ENCODE peak calls at places on chromosomes 5 and 9, in four cellular contexts. One of them, this sample, is unnamed.
A peak's percentile ranks its signal among the peaks of the same experiment; 100 is the strongest.

GRCh38 chr5:156169495-156169894 is 157.5 kb upstream of the SGCD start:
- DNase-seq in H9: no peak
- DNase-seq in H1: no peak
- DNase-seq in neuronal stem cell: no peak
- DNase-seq in this sample: peak; percentile 15

GRCh38 chr5:132251220-132251725 is 6.2 kb upstream of the PDLIM4 start:
- DNase-seq in H9: peak; percentile 26
- DNase-seq in neuronal stem cell: no peak
- DNase-seq in H1: no peak
- DNase-seq in this sample: no peak

GRCh38 chr5:151686673-151687378 is at the start of gene SPARC:
- DNase-seq in neuronal stem cell: peak; percentile 74
- DNase-seq in H1: peak; percentile 56
- DNase-seq in H9: peak; percentile 90
- DNase-seq in this sample: peak; percentile 98

GRCh38 chr9:96230002-96230401 is 72.0 kb downstream of the HSD17B3 start:
- DNase-seq in H1: no peak
- DNase-seq in H9: no peak
- DNase-seq in neuronal stem cell: no peak
- DNase-seq in this sample: no peak

GRCh38 chr5:122162100-122162499 is 32.8 kb downstream of the ZNF474 start:
- DNase-seq in H1: no peak
- DNase-seq in neuronal stem cell: no peak
- DNase-seq in H9: no peak
- DNase-seq in this sample: no peak

GRCh38 chr5:172637122-172637580 is 3.9 kb upstream of the NEURL1B start:
- DNase-seq in H9: no peak
- DNase-seq in neuronal stem cell: no peak
- DNase-seq in H1: no peak
- DNase-seq in this sample: no peak

GRCh38 chr9:136764301-136764891 is at the start of gene LCN15:
- DNase-seq in H9: peak; percentile 36
- DNase-seq in neuronal stem cell: no peak
- DNase-seq in H1: no peak
- DNase-seq in this sample: no peak

GRCh38 chr5:149366169-149366750 is 8.4 kb downstream of the PCYOX1L start:
- DNase-seq in neuronal stem cell: no peak
- DNase-seq in H9: no peak
- DNase-seq in H1: no peak
- DNase-seq in this sample: no peak

GRCh38 chr9:125867752-125868400 is 120.7 kb downstream of the PBX3 start:
- DNase-seq in neuronal stem cell: no peak
- DNase-seq in H1: no peak
- DNase-seq in H9: no peak
- DNase-seq in this sample: no peak

GRCh38 chr9:4084440-4084818 is 215.4 kb downstream of the GLIS3 start:
- DNase-seq in H9: no peak
- DNase-seq in neuronal stem cell: no peak
- DNase-seq in H1: no peak
- DNase-seq in this sample: peak; percentile 95

GRCh38 chr9:136594492-136594891 is 48.6 kb upstream of the NOTCH1 start:
- DNase-seq in neuronal stem cell: no peak
- DNase-seq in H1: no peak
- DNase-seq in H9: no peak
- DNase-seq in this sample: no peak

GRCh38 chr9:35814106-35814840 is 569 bp downstream of the HINT2 start:
- DNase-seq in H1: no peak
- DNase-seq in H9: peak; percentile 85
- DNase-seq in neuronal stem cell: peak; percentile 67
- DNase-seq in this sample: peak; percentile 75

GRCh38 chr5:171520300-171521170 is 101.1 kb downstream of the FGF18 start:
- DNase-seq in H1: peak; percentile 49
- DNase-seq in neuronal stem cell: peak; percentile 42
- DNase-seq in H9: peak; percentile 90
- DNase-seq in this sample: peak; percentile 34

GRCh38 chr9:104725014-104725413 is 22.5 kb upstream of the NIPSNAP3A start:
- DNase-seq in H1: no peak
- DNase-seq in neuronal stem cell: no peak
- DNase-seq in H9: no peak
- DNase-seq in this sample: no peak

GRCh38 chr5:83848928-83849327 is 128.3 kb upstream of the HAPLN1 start:
- DNase-seq in neuronal stem cell: no peak
- DNase-seq in H1: no peak
- DNase-seq in H9: no peak
- DNase-seq in this sample: no peak

GRCh38 chr9:70399141-70399540 is 15.3 kb downstream of the KLF9 start:
- DNase-seq in neuronal stem cell: no peak
- DNase-seq in H1: no peak
- DNase-seq in H9: no peak
- DNase-seq in this sample: no peak

GRCh38 chr5:87300744-87301143 is 33.1 kb downstream of the RASA1 start:
- DNase-seq in H9: no peak
- DNase-seq in H1: no peak
- DNase-seq in neuronal stem cell: no peak
- DNase-seq in this sample: peak; percentile 94

GRCh38 chr5:6166698-6167394 is 211.5 kb downstream of the MED10 start:
- DNase-seq in H9: no peak
- DNase-seq in H1: no peak
- DNase-seq in neuronal stem cell: no peak
- DNase-seq in this sample: no peak

GRCh38 chr5:151825445-151825844 is 53.7 kb downstream of the G3BP1 start:
- DNase-seq in H9: peak; percentile 54
- DNase-seq in neuronal stem cell: peak; percentile 71
- DNase-seq in H1: peak; percentile 13
- DNase-seq in this sample: peak; percentile 65

GRCh38 chr5:109347252-109347888 is 62.4 kb downstream of the PJA2 start:
- DNase-seq in H9: no peak
- DNase-seq in neuronal stem cell: no peak
- DNase-seq in H1: no peak
- DNase-seq in this sample: no peak

GRCh38 chr5:62533597-62533996 is 45.0 kb upstream of the LRRC70 start:
- DNase-seq in H1: no peak
- DNase-seq in H9: no peak
- DNase-seq in neuronal stem cell: no peak
- DNase-seq in this sample: no peak

GRCh38 chr5:35816881-35817521 is 39.7 kb upstream of the IL7R start:
- DNase-seq in neuronal stem cell: no peak
- DNase-seq in H1: no peak
- DNase-seq in H9: no peak
- DNase-seq in this sample: no peak

GRCh38 chr9:96219615-96220257 is 82.2 kb downstream of the HSD17B3 start:
- DNase-seq in H9: peak; percentile 70
- DNase-seq in neuronal stem cell: no peak
- DNase-seq in H1: no peak
- DNase-seq in this sample: no peak

GRCh38 chr5:55134053-55134722 is 25.8 kb upstream of the GPX8 start:
- DNase-seq in neuronal stem cell: no peak
- DNase-seq in H9: no peak
- DNase-seq in H1: no peak
- DNase-seq in this sample: no peak

GRCh38 chr5:5037674-5038073 is 102.5 kb upstream of the ADAMTS16 start:
- DNase-seq in neuronal stem cell: no peak
- DNase-seq in H1: no peak
- DNase-seq in H9: no peak
- DNase-seq in this sample: no peak

GRCh38 chr5:66440202-66440680 is 156.0 kb upstream of the MAST4 start:
- DNase-seq in H9: no peak
- DNase-seq in neuronal stem cell: no peak
- DNase-seq in H1: no peak
- DNase-seq in this sample: peak; percentile 37

DNA sequence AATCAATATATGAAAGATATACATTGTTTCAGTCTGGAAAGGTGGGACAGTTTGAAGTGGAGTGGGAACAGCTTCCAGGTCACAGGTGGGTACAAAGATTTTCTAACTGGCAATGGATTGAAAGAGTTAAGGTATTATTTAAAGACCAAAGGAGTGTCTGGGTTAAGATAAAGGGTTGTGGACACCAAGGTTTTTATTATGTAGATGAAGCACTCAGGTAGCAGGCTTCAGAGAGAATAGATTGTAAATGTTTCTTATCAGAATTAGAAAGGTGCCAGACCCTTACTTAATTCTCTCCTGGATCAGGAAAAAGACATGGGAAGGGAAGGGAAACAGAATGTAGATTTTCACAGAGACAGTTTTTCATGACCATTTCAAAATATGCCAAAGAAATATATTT is 1174.8 kb downstream of the MAT2B start:
- DNase-seq in H1: no peak
- DNase-seq in neuronal stem cell: no peak
- DNase-seq in H9: peak; percentile 24
- DNase-seq in this sample: no peak
- H2BK12ac ChIP-seq in H1: no peak overlapping the region
- H2BK12ac ChIP-seq in neuronal stem cell: no peak overlapping the region
- H2BK12ac ChIP-seq in H9: no peak overlapping the region
- H2BK12ac ChIP-seq in this sample: no peak overlapping the region

GRCh38 chr5:174675916-174676315 is 48.5 kb upstream of the MSX2 start:
- DNase-seq in H9: no peak
- DNase-seq in H1: no peak
- DNase-seq in neuronal stem cell: no peak
- DNase-seq in this sample: no peak

GRCh38 chr5:174680901-174681565 is 43.3 kb upstream of the MSX2 start:
- DNase-seq in H9: no peak
- DNase-seq in neuronal stem cell: no peak
- DNase-seq in H1: no peak
- DNase-seq in this sample: no peak

GRCh38 chr5:174678107-174678506 is 46.3 kb upstream of the MSX2 start:
- DNase-seq in neuronal stem cell: no peak
- DNase-seq in H1: no peak
- DNase-seq in H9: no peak
- DNase-seq in this sample: no peak
- H2BK15ac ChIP-seq in neuronal stem cell: no peak overlapping the region
- H2BK15ac ChIP-seq in H1: no peak overlapping the region
- H2BK15ac ChIP-seq in H9: no peak overlapping the region
- H2BK15ac ChIP-seq in this sample: no peak overlapping the region

DNA sequence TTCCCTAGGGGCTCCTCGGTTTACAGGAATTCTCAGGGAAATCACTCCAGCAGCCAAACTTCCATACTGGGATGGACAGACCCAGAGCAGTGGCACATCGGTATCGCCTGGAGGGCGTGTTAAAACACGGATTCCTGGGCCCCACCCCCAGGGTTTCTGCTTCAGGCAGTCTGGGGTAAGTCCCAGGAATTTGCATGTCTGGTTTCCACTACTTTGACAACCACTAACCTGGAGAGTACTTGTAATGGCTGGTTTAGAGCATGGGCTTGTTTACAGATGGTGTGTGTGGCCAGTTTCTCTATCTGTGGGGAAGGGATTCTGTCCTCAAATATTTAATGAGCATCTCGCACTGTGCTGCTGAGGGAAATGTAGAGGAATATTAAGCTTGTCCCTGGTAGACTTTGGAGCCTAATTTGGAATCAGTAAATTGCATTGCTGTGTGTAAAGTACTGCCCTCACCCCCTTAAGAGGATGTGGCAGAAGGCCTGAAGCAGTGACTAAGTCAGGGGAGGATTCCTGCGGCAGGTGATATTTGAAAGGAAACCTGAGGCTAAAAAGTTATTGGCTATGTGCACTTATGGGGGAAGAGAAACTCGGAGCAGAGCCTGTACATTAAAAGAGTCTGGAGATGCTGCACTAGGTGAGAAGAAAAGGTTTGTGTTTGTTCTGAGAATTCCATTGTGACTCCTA is 18.6 kb upstream of the TJP2 start:
- DNase-seq in H1: no peak
- DNase-seq in neuronal stem cell: no peak
- DNase-seq in H9: peak; percentile 56
- DNase-seq in this sample: no peak
- H3K9ac ChIP-seq in H1: no peak overlapping the region
- H3K9ac ChIP-seq in neuronal stem cell: no peak overlapping the region
- H3K9ac ChIP-seq in H9: no peak overlapping the region
- H3K9ac ChIP-seq in this sample: no peak overlapping the region

GRCh38 chr5:158810615-158811014 is 289.1 kb downstream of the EBF1 start:
- DNase-seq in H1: no peak
- DNase-seq in H9: no peak
- DNase-seq in neuronal stem cell: no peak
- DNase-seq in this sample: no peak
- H2BK12ac ChIP-seq in H1: no peak overlapping the region
- H2BK12ac ChIP-seq in H9: no peak overlapping the region
- H2BK12ac ChIP-seq in neuronal stem cell: no peak overlapping the region
- H2BK12ac ChIP-seq in this sample: no peak overlapping the region

GRCh38 chr5:102762828-102763227 is 7.7 kb downstream of the PAM start:
- DNase-seq in H1: no peak
- DNase-seq in neuronal stem cell: no peak
- DNase-seq in H9: no peak
- DNase-seq in this sample: peak; percentile 22

GRCh38 chr5:102762095-102762534 is 7.0 kb downstream of the PAM start:
- DNase-seq in H1: no peak
- DNase-seq in neuronal stem cell: no peak
- DNase-seq in H9: no peak
- DNase-seq in this sample: peak; percentile 66

GRCh38 chr5:102759289-102759688 is 4.2 kb downstream of the PAM start:
- DNase-seq in H1: no peak
- DNase-seq in neuronal stem cell: no peak
- DNase-seq in H9: no peak
- DNase-seq in this sample: no peak

GRCh38 chr5:102759700-102760099 is 4.6 kb downstream of the PAM start:
- DNase-seq in neuronal stem cell: no peak
- DNase-seq in H9: no peak
- DNase-seq in H1: no peak
- DNase-seq in this sample: no peak

DNA sequence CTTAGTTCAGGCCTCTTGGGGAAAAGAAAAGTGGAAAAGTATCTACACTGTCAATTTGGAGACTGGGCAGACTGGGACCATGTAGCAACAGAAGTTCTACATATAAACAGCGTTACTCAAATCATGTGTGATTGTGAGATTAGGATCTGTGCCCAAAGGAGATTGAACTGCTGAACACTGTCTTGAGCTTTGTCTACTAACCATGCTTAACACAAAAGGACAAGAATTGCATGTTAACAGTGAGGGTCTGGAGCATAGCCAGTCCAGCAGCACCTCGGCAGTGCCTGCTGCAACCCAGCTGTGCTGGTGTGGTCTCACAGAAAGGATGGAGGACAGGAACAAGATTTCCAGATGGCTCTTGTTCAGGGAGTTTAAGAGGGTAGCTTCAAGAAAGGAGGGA is 5.7 kb downstream of the PAM start:
- DNase-seq in neuronal stem cell: no peak
- DNase-seq in H9: no peak
- DNase-seq in H1: no peak
- DNase-seq in this sample: peak; percentile 59
- H2BK15ac ChIP-seq in neuronal stem cell: no peak overlapping the region
- H2BK15ac ChIP-seq in H9: no peak overlapping the region
- H2BK15ac ChIP-seq in H1: no peak overlapping the region
- H2BK15ac ChIP-seq in this sample: no peak overlapping the region

GRCh38 chr9:135068776-135069415 is 18.6 kb upstream of the OLFM1 start:
- DNase-seq in neuronal stem cell: no peak
- DNase-seq in H1: no peak
- DNase-seq in H9: peak; percentile 16
- DNase-seq in this sample: no peak
- H3K9ac ChIP-seq in neuronal stem cell: no peak overlapping the region
- H3K9ac ChIP-seq in H1: no peak overlapping the region
- H3K9ac ChIP-seq in H9: no peak overlapping the region
- H3K9ac ChIP-seq in this sample: no peak overlapping the region

GRCh38 chr5:78690593-78690972 is 42.0 kb upstream of the LHFPL2 start:
- DNase-seq in H9: no peak
- DNase-seq in H1: no peak
- DNase-seq in neuronal stem cell: no peak
- DNase-seq in this sample: no peak
- H2BK12ac ChIP-seq in H9: no peak overlapping the region
- H2BK12ac ChIP-seq in H1: peak overlapping the region; percentile 29
- H2BK12ac ChIP-seq in neuronal stem cell: no peak overlapping the region
- H2BK12ac ChIP-seq in this sample: no peak overlapping the region